ENCODE peak calls at places on chromosomes 13 and 19, in ten cellular contexts. D, T, K, E, P, H, W, U, S and N are unnamed samples. For H3K9me3, the result is how much of the 10 kb centered on the place peaks cover.

GRCh38 chr13:113187905-113188595 is 20.4 kb downstream of the PCID2 start:
- DNase-seq in D (no peak), K (no peak), P (no peak), T (no peak), W (no peak), U (no peak), E (no peak), S (no peak), H (no peak), N (no peak)

GRCh38 chr13:44932850-44933251 is 56.4 kb downstream of the NUFIP1 start:
- DNase-seq in D (peak), K (no peak), W (no peak), P (no peak), E (no peak), T (no peak), H (no peak), S (peak), U (no peak), N (no peak)

GRCh38 chr19:31073485-31074221 is 275.6 kb downstream of the TSHZ3 start:
- DNase-seq in S (no peak), W (no peak), P (no peak), T (no peak), U (no peak), E (no peak), D (no peak), H (no peak), K (no peak), N (no peak)

GRCh38 chr13:50894504-50894903 is 15.1 kb upstream of the RNASEH2B start:
- DNase-seq in P (no peak), T (no peak), D (no peak), W (no peak), H (no peak), S (no peak), K (peak), U (no peak), E (no peak), N (no peak)

GRCh38 chr19:17957149-17957849 is 9.6 kb upstream of the KCNN1 start:
- DNase-seq in E (no peak), S (no peak), U (no peak), W (no peak), T (no peak), K (no peak), D (no peak), H (no peak), P (no peak), N (no peak)

GRCh38 chr19:30148039-30148438 is 206.0 kb downstream of the URI1 start:
- DNase-seq in W (no peak), U (no peak), T (no peak), S (no peak), P (no peak), K (peak), E (no peak), H (no peak), D (no peak), N (no peak)

GRCh38 chr19:15257782-15258181 is 25.5 kb upstream of the EPHX3 start:
- DNase-seq in S (no peak), W (no peak), T (no peak), K (no peak), P (no peak), D (no peak), U (no peak), E (no peak), H (no peak), N (no peak)

GRCh38 chr19:12092065-12092867 is 27.7 kb downstream of the ZNF844 start:
- DNase-seq in W (peak), E (peak), H (peak), P (peak), K (peak), T (peak), U (peak), S (peak), D (peak), N (peak)

GRCh38 chr13:51191743-51192142 is 30.5 kb upstream of the FAM124A start:
- DNase-seq in E (no peak), T (no peak), H (no peak), P (no peak), U (no peak), K (no peak), W (no peak), S (no peak), D (no peak), N (no peak)

GRCh38 chr19:55679343-55680257 is 4.6 kb downstream of the EPN1 start:
- DNase-seq in K (peak), U (no peak), E (no peak), T (no peak), P (no peak), D (no peak), W (peak), S (no peak), H (no peak), N (no peak)

GRCh38 chr19:3343619-3344502 is 22.5 kb upstream of the NFIC start:
- DNase-seq in D (peak), S (peak), P (peak), T (peak), E (peak), K (peak), U (peak), W (peak), H (peak), N (peak)

GRCh38 chr19:6971366-6971765 is 49.9 kb downstream of the MBD3L2B start:
- DNase-seq in H (no peak), W (no peak), K (no peak), P (no peak), E (no peak), S (no peak), U (no peak), T (no peak), D (no peak), N (no peak)

GRCh38 chr19:50770888-50771287 is 624 bp downstream of the GPR32 start:
- DNase-seq in T (no peak), E (no peak), W (no peak), U (no peak), K (no peak), H (no peak), P (no peak), D (no peak), S (no peak), N (no peak)

GRCh38 chr13:23617551-23618014 is 47.4 kb downstream of the TNFRSF19 start:
- DNase-seq in P (no peak), E (no peak), T (no peak), D (no peak), H (no peak), K (no peak), W (peak), U (no peak), S (no peak), N (no peak)

GRCh38 chr19:55418185-55418584 is 10.6 kb upstream of the UBE2S start:
- DNase-seq in D (peak), T (no peak), H (peak), E (no peak), U (peak), S (peak), P (no peak), W (peak), K (peak), N (peak)

GRCh38 chr19:4689403-4689802 is 19.3 kb upstream of the MYDGF start:
- DNase-seq in T (no peak), H (no peak), U (no peak), P (no peak), E (no peak), D (no peak), K (no peak), W (no peak), S (no peak), N (no peak)

GRCh38 chr19:45601524-45602522 is at the start of gene GPR4:
- DNase-seq in K (no peak), S (peak), E (no peak), D (no peak), P (no peak), T (no peak), W (peak), H (no peak), U (no peak), N (no peak)

GRCh38 chr13:80196756-80197155 is 144.2 kb downstream of the SPRY2 start:
- DNase-seq in T (no peak), D (no peak), H (no peak), K (no peak), P (no peak), W (no peak), S (no peak), U (no peak), E (no peak), N (no peak)

GRCh38 chr19:47560999-47561398 is 11.9 kb downstream of the ZNF541 start:
- DNase-seq in H (no peak), P (no peak), D (no peak), E (no peak), T (no peak), K (peak), S (no peak), U (no peak), W (no peak), N (no peak)

GRCh38 chr13:70795484-70795883 is 687.2 kb upstream of the KLHL1 start:
- DNase-seq in H (no peak), S (no peak), P (no peak), K (no peak), E (no peak), T (no peak), D (no peak), W (no peak), U (no peak), N (no peak)

GRCh38 chr13:46831588-46832194 is 34.7 kb upstream of the ESD start:
- DNase-seq in W (peak), P (no peak), D (peak), U (no peak), K (peak), H (peak), T (no peak), S (no peak), E (no peak), N (peak)

GRCh38 chr19:13037161-13037560 is 41.9 kb downstream of the NFIX start:
- DNase-seq in S (no peak), E (no peak), H (no peak), P (no peak), K (no peak), T (no peak), W (no peak), D (no peak), U (no peak), N (no peak)

GRCh38 chr13:70568571-70568970 is 460.3 kb upstream of the KLHL1 start:
- DNase-seq in P (no peak), T (no peak), H (no peak), E (no peak), K (peak), U (no peak), D (peak), W (peak), S (no peak), N (no peak)

GRCh38 chr19:57701625-57702024 is 7.4 kb downstream of the ZNF154 start:
- DNase-seq in U (no peak), D (no peak), K (no peak), S (no peak), W (no peak), P (no peak), E (no peak), H (no peak), T (no peak), N (no peak)

GRCh38 chr13:33480561-33480960 is 195.0 kb upstream of the STARD13 start:
- DNase-seq in D (no peak), H (no peak), P (no peak), T (no peak), S (no peak), E (no peak), K (no peak), U (no peak), W (no peak), N (no peak)

GRCh38 chr13:93765811-93766210 is 539.2 kb downstream of the GPC6 start:
- DNase-seq in P (no peak), K (no peak), D (no peak), H (no peak), E (no peak), W (no peak), S (no peak), T (no peak), U (no peak), N (no peak)

GRCh38 chr13:37001921-37002250 is 1.3 kb downstream of the EXOSC8 start:
- DNase-seq in P (no peak), U (no peak), K (no peak), S (no peak), H (no peak), T (no peak), W (no peak), D (no peak), E (no peak), N (no peak)

GRCh38 chr13:67107973-67108372 is 122.2 kb downstream of the PCDH9 start:
- DNase-seq in P (no peak), U (no peak), T (no peak), H (no peak), D (no peak), S (no peak), E (peak), K (no peak), W (no peak), N (no peak)

DNA sequence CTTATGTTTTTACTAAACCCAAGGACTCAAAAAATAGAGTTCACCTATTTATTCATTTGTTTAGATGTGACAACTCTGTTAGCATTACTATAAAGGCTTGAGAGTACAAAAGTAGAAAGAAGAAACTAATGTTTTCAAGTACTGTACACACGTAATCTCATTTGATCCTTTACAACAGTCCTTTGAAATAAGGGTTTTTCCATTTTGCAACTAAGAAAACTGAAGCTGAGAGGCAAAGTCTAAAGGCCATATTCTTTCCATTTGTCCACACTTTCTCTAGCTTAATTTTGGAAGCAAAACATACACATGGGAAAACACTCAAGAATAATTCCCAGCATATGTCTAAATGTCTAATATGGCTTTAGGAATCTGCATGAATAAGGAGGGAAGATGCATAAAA is 34.1 kb downstream of the ZAR1L start:
- DNase-seq in T (no peak), D (no peak), H (no peak), P (no peak), S (no peak), W (no peak), K (no peak), U (no peak), E (no peak), N (no peak)
- H3K9me3 ChIP-seq in T (under half), D (under half), H (under half), P (under half), S (under half), W (under half), K (under half), U (under half), E (under half), N (under half)

GRCh38 chr19:34181111-34181864 is 9.0 kb downstream of the LSM14A start:
- DNase-seq in T (no peak), D (no peak), U (no peak), W (no peak), S (no peak), E (no peak), P (no peak), K (no peak), H (no peak), N (no peak)

GRCh38 chr19:34180273-34180672 is 8.0 kb downstream of the LSM14A start:
- DNase-seq in U (no peak), P (no peak), K (no peak), E (no peak), D (no peak), S (no peak), T (no peak), W (no peak), H (no peak), N (no peak)

GRCh38 chr19:34179066-34179465 is 6.8 kb downstream of the LSM14A start:
- DNase-seq in D (no peak), P (no peak), W (no peak), S (no peak), K (no peak), E (no peak), U (no peak), H (no peak), T (no peak), N (no peak)

GRCh38 chr19:34182125-34182524 is 9.8 kb downstream of the LSM14A start:
- DNase-seq in K (no peak), E (no peak), D (no peak), P (no peak), S (no peak), U (no peak), T (no peak), W (no peak), H (no peak), N (no peak)

GRCh38 chr19:34180709-34181108 is 8.4 kb downstream of the LSM14A start:
- DNase-seq in U (no peak), H (no peak), P (no peak), T (no peak), D (no peak), E (no peak), S (no peak), W (no peak), K (no peak), N (no peak)
- H3K9me3 ChIP-seq in U (under half), H (under half), P (under half), T (under half), D (under half), E (under half), S (under half), W (under half), K (under half), N (under half)

DNA sequence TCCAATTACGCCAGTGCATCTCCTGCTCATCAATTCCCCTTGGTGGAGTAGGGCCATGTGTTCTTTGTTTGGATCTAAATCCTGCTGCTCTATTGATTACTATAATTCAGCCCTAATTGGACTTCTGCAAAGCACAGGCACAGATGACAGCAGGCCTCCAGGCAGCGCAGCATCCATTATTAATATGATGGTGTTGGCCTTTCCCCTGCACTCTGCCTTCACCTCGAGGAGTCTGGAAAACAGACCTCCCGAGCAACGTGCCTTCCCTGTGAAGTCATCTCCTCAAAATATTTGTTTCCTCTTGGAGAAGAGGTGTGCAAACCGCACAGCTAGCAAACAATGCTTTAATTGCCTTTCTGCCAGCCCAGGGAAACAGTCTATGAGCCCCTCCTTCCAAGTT is 92.5 kb downstream of the UQCRFS1 start:
- DNase-seq in T (no peak), W (no peak), U (no peak), S (no peak), E (no peak), H (no peak), D (no peak), K (no peak), P (no peak), N (no peak)
- H3K9me3 ChIP-seq in T (under half), W (under half), U (under half), S (under half), E (under half), H (under half), D (under half), K (under half), P (under half), N (under half)

DNA sequence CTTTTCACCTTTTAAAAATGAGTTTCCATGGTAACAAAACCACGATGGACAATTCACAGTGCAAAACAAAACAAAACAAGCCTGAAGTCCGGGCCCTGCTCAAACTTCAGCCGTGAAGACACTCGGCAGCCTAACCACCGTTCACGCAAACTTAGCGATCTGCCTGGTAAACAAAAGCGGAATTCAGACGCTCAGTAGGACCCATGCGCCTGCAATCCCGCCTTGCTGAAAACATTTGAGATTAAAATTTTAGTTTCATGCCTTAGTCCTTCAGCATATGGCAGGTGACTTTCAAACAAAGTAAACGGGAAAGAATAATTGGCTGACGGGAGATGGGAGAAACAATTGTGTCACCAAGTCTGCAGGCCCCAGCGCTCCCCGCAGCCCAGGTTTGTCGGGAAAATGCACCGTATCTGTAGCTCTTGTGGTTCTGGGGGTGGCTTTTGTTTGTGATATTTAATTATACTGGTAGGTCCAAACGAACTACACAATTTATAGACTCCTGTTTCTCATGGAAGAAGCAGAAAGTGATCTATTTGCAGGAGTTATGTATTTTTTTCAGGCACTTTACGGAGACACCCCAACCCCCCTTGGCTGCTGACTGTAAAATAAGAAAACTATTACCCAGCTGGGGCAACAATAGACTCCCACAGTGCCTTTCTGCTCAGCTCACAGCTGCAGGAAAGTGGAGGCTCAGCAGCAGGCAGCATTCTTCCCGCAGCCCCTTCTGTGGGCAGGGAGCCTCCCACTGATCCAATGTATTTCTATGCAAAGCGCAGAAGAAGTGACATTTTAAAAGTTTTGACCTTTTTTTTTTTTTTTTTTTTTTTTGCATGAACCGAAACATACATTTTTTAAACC is 94.7 kb downstream of the SOX1 start:
- DNase-seq in W (no peak), P (peak), D (no peak), K (no peak), T (no peak), H (no peak), E (no peak), U (no peak), S (no peak), N (no peak)
- H3K9me3 ChIP-seq in W (under half), P (under half), D (under half), K (under half), T (under half), H (under half), E (under half), U (under half), S (under half), N (under half)

GRCh38 chr19:37572203-37572602 is 22.4 kb downstream of the ZNF571 start:
- DNase-seq in D (no peak), W (no peak), S (no peak), T (no peak), U (no peak), E (no peak), H (no peak), K (no peak), P (no peak), N (no peak)
- H3K9me3 ChIP-seq in D (under half), W (under half), S (under half), T (under half), U (under half), E (under half), H (under half), K (under half), P (under half), N (under half)

GRCh38 chr19:22609630-22610029 is 24.5 kb upstream of the ZNF492 start:
- DNase-seq in S (no peak), D (no peak), U (no peak), E (no peak), W (no peak), P (peak), H (no peak), K (no peak), T (no peak), N (no peak)
- H3K9me3 ChIP-seq in S (under half), D (under half), U (under half), E (under half), W (under half), P (under half), H (under half), K (under half), T (under half), N (under half)

DNA sequence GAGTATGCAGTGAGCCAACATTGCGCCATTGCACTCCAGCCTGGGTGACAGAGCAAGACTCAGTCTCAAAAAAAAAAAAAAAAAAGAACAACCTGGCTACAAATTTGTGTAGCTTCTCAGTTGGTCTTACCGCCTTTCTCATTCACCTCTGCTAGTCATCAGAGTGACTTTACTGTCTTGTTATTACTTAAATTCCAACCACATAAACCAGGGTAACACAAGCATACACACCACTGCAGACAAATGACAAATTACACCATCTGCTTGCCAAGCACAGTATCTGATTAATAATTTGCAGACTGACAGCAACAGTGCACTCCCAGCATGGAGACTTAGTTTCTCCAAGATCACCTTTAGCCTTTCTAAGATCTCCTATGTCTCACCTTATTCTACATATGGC is 11.0 kb downstream of the ZNF14 start:
- DNase-seq in U (no peak), K (no peak), T (no peak), H (no peak), D (no peak), W (no peak), E (no peak), P (no peak), S (no peak), N (no peak)
- H3K9me3 ChIP-seq in U (under half), K (under half), T (half or more), H (under half), D (under half), W (under half), E (half or more), P (half or more), S (under half), N (under half)

GRCh38 chr19:52066258-52066866 is 17.7 kb upstream of the ZNF432 start:
- DNase-seq in T (no peak), S (no peak), P (no peak), D (no peak), U (no peak), E (no peak), H (no peak), W (no peak), K (no peak), N (no peak)
- H3K9me3 ChIP-seq in T (half or more), S (under half), P (half or more), D (under half), U (under half), E (half or more), H (under half), W (under half), K (under half), N (half or more)

GRCh38 chr19:36627057-36627456 is 21.9 kb downstream of the ZNF382 start:
- DNase-seq in W (no peak), P (no peak), E (no peak), K (no peak), T (no peak), S (no peak), U (no peak), D (no peak), H (no peak), N (no peak)
- H3K9me3 ChIP-seq in W (under half), P (half or more), E (half or more), K (under half), T (half or more), S (under half), U (under half), D (under half), H (under half), N (under half)